ENCODE peak calls at places on chromosome 11, in six cellular contexts. W is right lobe of liver, S is tibial nerve, X is uterus, Z is prostate gland, E is stomach. D is an unnamed sample. For H3K27me3, the result is how much of the 10 kb centered on the place peaks cover.

GRCh38 chr11:70203749-70204465 is 811 bp downstream of the FADD start:
- DNase-seq in S (peak), W (peak), X (peak), Z (peak), E (peak), D (no peak)

GRCh38 chr11:120293038-120293800 is 31.9 kb upstream of the TLCD5 start:
- DNase-seq in Z (no peak), E (no peak), S (no peak), X (no peak), W (no peak), D (no peak)

GRCh38 chr11:115848080-115848479 is 343.9 kb upstream of the CADM1 start:
- DNase-seq in S (no peak), Z (no peak), E (no peak), W (no peak), X (no peak), D (no peak)

GRCh38 chr11:72331761-72332160 is 87.8 kb upstream of the PHOX2A start:
- DNase-seq in E (no peak), W (no peak), X (no peak), S (no peak), Z (no peak), D (no peak)

GRCh38 chr11:46326813-46327416 is 20.3 kb upstream of the DGKZ start:
- DNase-seq in X (no peak), S (no peak), W (no peak), Z (no peak), E (no peak), D (no peak)

GRCh38 chr11:92276773-92277172 is 52.2 kb downstream of the FAT3 start:
- DNase-seq in Z (no peak), W (no peak), E (no peak), X (no peak), S (no peak), D (no peak)

GRCh38 chr11:47652070-47652469 is 9.7 kb upstream of the MTCH2 start:
- DNase-seq in S (no peak), Z (no peak), X (peak), W (no peak), E (no peak), D (no peak)

GRCh38 chr11:27552356-27552755 is 45.8 kb upstream of the LIN7C start:
- DNase-seq in W (no peak), Z (no peak), E (no peak), S (no peak), X (no peak), D (no peak)

GRCh38 chr11:82832983-82833382 is 67.2 kb downstream of the PRCP start:
- DNase-seq in W (no peak), E (no peak), S (no peak), X (no peak), Z (no peak), D (no peak)

GRCh38 chr11:97732011-97732632 is 1288.6 kb upstream of the CNTN5 start:
- DNase-seq in S (no peak), E (no peak), Z (no peak), W (no peak), X (no peak), D (no peak)

GRCh38 chr11:134647066-134647746 is 235.2 kb upstream of the B3GAT1 start:
- DNase-seq in W (no peak), E (peak), Z (no peak), S (no peak), X (no peak), D (no peak)

DNA sequence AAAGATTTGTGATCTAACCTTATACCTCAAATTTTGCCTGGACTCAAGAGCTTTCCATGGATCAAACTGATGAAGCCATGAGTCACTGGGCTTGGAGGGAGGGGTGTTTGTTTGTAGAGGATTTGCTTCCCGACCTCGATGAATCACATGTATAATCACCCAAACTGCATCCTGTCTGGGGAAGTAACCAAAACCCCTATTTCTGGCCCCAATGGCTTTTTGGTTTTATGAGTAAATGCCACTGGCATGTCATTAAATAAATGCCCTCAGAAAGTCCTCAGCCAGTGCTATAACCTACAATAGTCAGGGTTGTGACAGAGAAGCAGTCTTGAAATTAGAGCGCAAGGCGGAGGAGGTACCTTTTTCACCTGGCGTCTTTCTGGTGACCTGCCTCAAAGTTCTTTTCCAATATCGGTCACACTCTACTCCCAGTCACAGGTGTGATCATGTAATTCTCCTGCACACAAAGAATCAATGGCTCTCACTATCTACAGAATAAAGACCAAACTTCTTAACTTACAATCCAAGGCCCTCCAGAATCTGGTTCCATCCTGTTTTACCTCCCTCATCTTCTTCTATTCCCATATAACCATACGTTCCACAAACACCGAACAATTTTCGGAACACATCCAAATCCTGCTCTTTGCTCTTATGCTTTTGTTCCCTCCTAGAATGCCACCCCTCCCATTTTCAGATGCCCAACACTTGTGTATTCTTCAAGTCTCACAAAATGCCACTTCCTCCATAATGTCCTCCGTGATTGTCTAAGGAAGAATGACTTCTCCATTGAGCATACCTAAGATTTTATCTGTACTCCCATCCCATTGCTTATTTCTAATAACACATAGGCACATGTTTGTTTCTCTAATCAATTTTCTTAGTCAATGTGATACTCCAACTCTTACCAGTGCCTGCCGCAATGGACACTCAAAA is 81.3 kb upstream of the BLID start:
- DNase-seq in S (no peak), W (no peak), E (no peak), Z (no peak), X (peak), D (no peak)
- TF ChIP-seq POLR2A in S (no peak), W (no peak), E (no peak), Z (no peak), X (no peak), D (no peak)

GRCh38 chr11:71249301-71249700 is 3.1 kb downstream of the SHANK2 start:
- DNase-seq in E (peak), W (no peak), S (no peak), Z (no peak), X (no peak), D (peak)
- H3K27me3 ChIP-seq in E (under half), W (under half), S (half or more), Z (under half), X (under half), D (half or more)

GRCh38 chr11:32893947-32894827 is 1.6 kb downstream of the QSER1 start:
- DNase-seq in X (no peak), E (no peak), Z (peak), W (no peak), S (peak), D (no peak)
- TF ChIP-seq POLR2A in X (no peak), E (no peak), Z (no peak), W (peak), S (peak), D (no peak)

GRCh38 chr11:111540921-111541208 is 345 bp downstream of the LAYN start:
- DNase-seq in X (no peak), S (no peak), E (no peak), Z (no peak), W (no peak), D (no peak)
- H3K27me3 ChIP-seq in X (under half), S (under half), E (under half), Z (under half), W (under half), D (under half)

GRCh38 chr11:65110354-65110861 is 1.3 kb upstream of the TM7SF2 start:
- DNase-seq in Z (peak), X (peak), E (peak), W (peak), S (peak), D (peak)

GRCh38 chr11:65108469-65109123 is 3.1 kb upstream of the TM7SF2 start:
- DNase-seq in Z (no peak), X (no peak), S (no peak), W (no peak), E (peak), D (no peak)

GRCh38 chr11:65107751-65108468 is 3.8 kb upstream of the TM7SF2 start:
- DNase-seq in X (no peak), W (no peak), E (no peak), Z (no peak), S (no peak), D (no peak)

GRCh38 chr11:65111159-65111536 is 524 bp upstream of the TM7SF2 start:
- DNase-seq in Z (no peak), X (no peak), E (no peak), W (no peak), S (no peak), D (peak)

GRCh38 chr11:65109231-65110198 is 2.2 kb upstream of the TM7SF2 start:
- DNase-seq in E (no peak), S (no peak), W (no peak), Z (no peak), X (no peak), D (no peak)
- TF ChIP-seq POLR2A in E (no peak), S (no peak), W (no peak), Z (no peak), X (no peak), D (no peak)

GRCh38 chr11:64526795-64527194 is 64.2 kb upstream of the SLC22A12 start:
- DNase-seq in E (no peak), X (no peak), S (no peak), Z (no peak), W (no peak), D (no peak)
- H3K27me3 ChIP-seq in E (under half), X (under half), S (under half), Z (under half), W (under half), D (half or more)

GRCh38 chr11:100561325-100561724 is 125.8 kb upstream of the ARHGAP42 start:
- DNase-seq in Z (no peak), X (no peak), S (no peak), E (no peak), W (no peak), D (no peak)
- TF ChIP-seq POLR2A in Z (no peak), X (no peak), S (no peak), E (no peak), W (no peak), D (no peak)

D was measured in suprapubic skin.